ENCODE peak calls at places on chromosomes 16 and 17, in eight cellular contexts. J is smooth muscle cell of the brain vasculature; R is activated T-helper 1 cell treated with anti-CD3 and anti-CD28 coated beads, Interleukin-2, amount 50 U/mL, for 16 hours; A is CD4-positive, CD25-positive, alpha-beta regulatory T cell; S is pancreas; W is NCI-H226; B is cardiac muscle cell; K is stimulated activated naive CD8-positive, alpha-beta T cell treated with anti-CD3 and anti-CD28 coated beads, Interleukin-15, amount 100 ng/mL, for 72 hours. V is an unnamed sample.

GRCh38 chr17:67456889-67457288 is 79.8 kb downstream of the PITPNC1 start:
- DNase-seq in J (no peak), R (no peak), A (no peak), S (no peak), W (no peak), B (no peak), K (no peak), V (no peak)

GRCh38 chr16:72991211-72991610 is 56.7 kb downstream of the ZFHX3 start:
- DNase-seq in J (no peak), R (no peak), A (no peak), S (no peak), W (no peak), B (no peak), K (no peak), V (no peak)

GRCh38 chr16:87441886-87442580 is 49.9 kb downstream of the MAP1LC3B start:
- DNase-seq in J (no peak), R (no peak), A (no peak), S (no peak), W (no peak), B (no peak), K (no peak), V (no peak)

GRCh38 chr17:19327039-19327776 is 35.3 kb downstream of the B9D1 start:
- DNase-seq in J (no peak), R (no peak), A (no peak), S (no peak), W (peak), B (no peak), K (no peak), V (no peak)

GRCh38 chr16:50228364-50228868 is 37.9 kb upstream of the ADCY7 start:
- DNase-seq in J (no peak), R (no peak), A (no peak), S (no peak), W (no peak), B (no peak), K (no peak), V (no peak)

GRCh38 chr16:30948956-30949654 is at the start of gene ORAI3:
- DNase-seq in J (no peak), R (no peak), A (peak), S (peak), W (peak), B (peak), K (peak), V (peak)

GRCh38 chr16:84700518-84701277 is 898 bp downstream of the USP10 start:
- DNase-seq in J (no peak), R (peak), A (peak), S (no peak), W (no peak), B (peak), K (peak), V (peak)

GRCh38 chr17:79659376-79659775 is 48.5 kb upstream of the RBFOX3 start:
- DNase-seq in J (no peak), R (no peak), A (no peak), S (no peak), W (no peak), B (no peak), K (no peak), V (no peak)

V was measured in activated naive CD8-positive, alpha-beta T cell treated with anti-CD3 and anti-CD28 coated beads for 36 hours.